ENCODE peak calls at places on chromosomes 2 and 18, in five cellular contexts. N is GM12865, X is tibial nerve, F is ovary, Q is A673. J is an unnamed sample.

GRCh38 chr18:13435596-13436333 is 217.2 kb downstream of the LDLRAD4 start:
- DNase-seq in N (no peak), X (no peak), F (no peak), Q (peak; percentile 74), J (no peak)

GRCh38 chr2:19158899-19159298 is 199.5 kb downstream of the OSR1 start:
- DNase-seq in N (no peak), X (no peak), F (no peak), Q (no peak), J (no peak)

GRCh38 chr18:75880913-75881504 is 453.5 kb upstream of the SMIM21 start:
- DNase-seq in N (no peak), X (no peak), F (no peak), Q (no peak), J (no peak)

GRCh38 chr2:190804182-190804795 is 76.3 kb upstream of the GLS start:
- DNase-seq in N (no peak), X (no peak), F (no peak), Q (peak; percentile 43), J (no peak)

GRCh38 chr2:216298719-216299118 is 73.6 kb downstream of the MARCHF4 start:
- DNase-seq in N (no peak), X (no peak), F (no peak), Q (no peak), J (no peak)

GRCh38 chr2:126855606-126856005 is 43.1 kb upstream of the TEX51 start:
- DNase-seq in N (no peak), X (no peak), F (no peak), Q (no peak), J (no peak)

GRCh38 chr2:206936456-206937222 is 2.7 kb upstream of the CPO start:
- DNase-seq in N (no peak), X (no peak), F (no peak), Q (no peak), J (no peak)

GRCh38 chr2:150472122-150472899 is 15.2 kb downstream of the RND3 start:
- DNase-seq in N (peak; percentile 35), X (peak; percentile 31), F (no peak), Q (peak; percentile 37), J (no peak)

GRCh38 chr2:225100269-225100668 is 58.0 kb upstream of the DOCK10 start:
- DNase-seq in N (no peak), X (no peak), F (no peak), Q (no peak), J (no peak)

GRCh38 chr2:199987586-199987985 is 32.2 kb downstream of the MAIP1 start:
- DNase-seq in N (no peak), X (no peak), F (no peak), Q (no peak), J (no peak)

GRCh38 chr2:75432761-75433361 is 127.9 kb downstream of the EVA1A start:
- DNase-seq in N (peak; percentile 93), X (no peak), F (no peak), Q (no peak), J (peak; percentile 61)

GRCh38 chr2:237482485-237482884 is 4.6 kb upstream of the MLPH start:
- DNase-seq in N (no peak), X (peak; percentile 87), F (peak; percentile 71), Q (no peak), J (no peak)

GRCh38 chr2:159243521-159243920 is 43.0 kb downstream of the WDSUB1 start:
- DNase-seq in N (no peak), X (no peak), F (no peak), Q (no peak), J (no peak)

DNA sequence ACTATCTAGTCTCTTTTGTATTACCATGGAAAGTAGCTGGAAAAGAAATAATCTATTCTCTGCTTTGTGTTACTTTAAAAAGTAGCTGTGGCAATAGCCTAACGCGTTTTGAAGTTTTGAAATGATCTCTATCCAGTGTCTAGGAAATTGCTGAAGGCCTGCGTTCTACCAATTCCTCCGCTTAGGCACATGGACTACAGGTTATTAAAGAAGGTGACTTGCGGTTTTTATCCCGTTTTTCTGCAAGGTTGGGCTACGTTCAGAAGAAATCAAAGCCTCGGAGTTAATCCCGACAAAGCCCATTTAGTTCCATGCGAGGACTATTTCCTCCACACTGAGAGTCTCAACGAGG is 636 bp upstream of the UBXN4 start:
- DNase-seq in N (no peak), X (no peak), F (no peak), Q (no peak), J (no peak)
- H3K4me3 ChIP-seq in N (no peak overlapping the region), X (no peak overlapping the region), F (no peak overlapping the region), Q (no peak overlapping the region), J (peak overlapping the region; percentile 90)

GRCh38 chr2:103785432-103785831 is 1023.6 kb downstream of the TMEM182 start:
- DNase-seq in N (no peak), X (no peak), F (no peak), Q (no peak), J (no peak)

GRCh38 chr2:103781401-103781800 is 1019.6 kb downstream of the TMEM182 start:
- DNase-seq in N (no peak), X (no peak), F (no peak), Q (no peak), J (no peak)

GRCh38 chr2:103788875-103789715 is 1027.3 kb downstream of the TMEM182 start:
- DNase-seq in N (no peak), X (no peak), F (no peak), Q (peak; percentile 85), J (no peak)

GRCh38 chr2:103788346-103788745 is 1026.5 kb downstream of the TMEM182 start:
- DNase-seq in N (no peak), X (no peak), F (no peak), Q (peak; percentile 22), J (no peak)

DNA sequence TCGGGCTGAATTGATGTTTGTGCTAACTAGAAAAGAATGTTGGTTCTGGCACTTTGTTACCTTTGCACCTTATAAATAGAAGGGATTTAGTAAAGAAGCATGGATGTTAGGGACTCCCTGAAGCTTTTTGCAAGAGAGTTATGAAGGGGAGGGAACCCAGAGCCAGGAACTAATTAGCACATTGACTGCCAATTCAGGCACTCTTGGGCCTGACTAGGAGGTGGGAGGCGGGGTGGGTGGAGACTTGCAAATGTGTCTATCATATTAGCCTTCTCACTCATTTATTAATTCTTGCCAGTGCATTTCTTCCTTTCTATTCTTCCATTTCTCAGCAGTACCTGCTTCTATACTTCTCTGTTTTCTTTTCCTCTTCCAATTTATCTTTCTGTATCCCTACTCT is 1022.4 kb downstream of the TMEM182 start:
- DNase-seq in N (no peak), X (no peak), F (no peak), Q (no peak), J (no peak)
- H3K4me3 ChIP-seq in N (no peak overlapping the region), X (no peak overlapping the region), F (no peak overlapping the region), Q (no peak overlapping the region), J (no peak overlapping the region)

DNA sequence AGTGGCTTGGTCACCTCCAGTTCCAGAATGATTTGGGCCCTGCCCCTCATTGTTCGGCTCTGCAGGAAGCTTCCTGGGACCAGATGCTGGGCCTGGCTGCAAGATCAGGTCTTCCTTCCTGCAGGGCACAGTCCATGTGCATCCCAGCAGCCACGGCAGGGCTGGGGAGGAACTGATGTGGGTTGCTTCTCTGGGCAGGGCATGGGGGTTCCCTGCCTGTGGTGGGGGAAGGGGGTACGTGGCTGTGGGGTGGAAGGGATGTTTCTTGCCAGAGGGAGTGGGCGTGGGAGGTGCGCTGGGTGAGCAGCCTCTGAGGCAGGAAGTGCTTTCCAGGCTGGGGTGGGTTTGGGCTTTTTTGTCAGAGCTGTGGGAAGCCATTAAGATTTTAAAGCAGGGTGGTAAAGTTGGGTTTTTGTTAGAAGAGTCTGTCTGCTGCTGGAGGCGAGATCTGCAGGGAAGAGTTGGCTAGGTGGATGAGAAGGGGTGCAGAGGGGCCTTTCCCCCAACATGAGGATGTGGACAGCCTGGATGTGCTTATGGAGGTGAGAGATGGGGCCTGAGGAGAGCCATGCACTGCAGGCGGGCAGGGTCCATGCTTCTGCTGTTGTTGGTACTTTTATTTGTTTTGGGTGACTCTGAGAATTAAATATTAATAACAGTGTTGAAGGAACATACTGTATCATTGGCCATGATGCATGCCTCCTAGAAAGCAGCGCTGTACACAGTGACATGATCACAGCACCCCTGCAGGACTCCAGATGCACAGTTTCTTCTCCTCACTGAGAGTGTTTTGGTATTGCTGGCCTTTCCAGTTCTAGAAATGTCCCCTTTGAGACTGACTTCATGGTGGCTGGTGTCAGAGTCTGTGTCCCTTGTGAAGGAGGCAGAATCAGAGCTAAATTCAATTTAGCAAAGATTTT is 45.3 kb downstream of the DGKD start:
- DNase-seq in N (no peak), X (no peak), F (no peak), Q (peak; percentile 35), J (no peak)
- H3K4me3 ChIP-seq in N (no peak overlapping the region), X (no peak overlapping the region), F (no peak overlapping the region), Q (no peak overlapping the region), J (no peak overlapping the region)

DNA sequence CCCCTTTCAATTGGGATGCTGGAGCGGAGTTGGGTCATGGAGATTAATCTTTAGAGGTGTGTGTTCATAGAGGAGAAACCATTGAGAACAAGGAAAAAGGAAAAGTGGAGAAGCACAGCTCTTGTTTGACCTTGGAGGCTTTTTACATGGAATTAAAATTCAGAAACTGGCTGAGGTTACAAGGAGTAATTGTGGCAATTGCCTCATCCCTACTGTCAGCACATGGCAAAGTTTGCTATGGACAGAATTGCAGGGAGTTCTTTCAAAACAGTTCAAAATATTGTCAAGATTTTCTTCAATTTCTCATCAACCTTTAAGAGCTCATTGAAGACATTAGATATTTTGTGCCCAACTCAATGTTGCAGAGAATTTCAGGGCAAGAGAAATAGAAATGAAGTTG is 232.7 kb downstream of the SLC8A1 start:
- DNase-seq in N (no peak), X (no peak), F (no peak), Q (no peak), J (no peak)
- H3K4me3 ChIP-seq in N (no peak overlapping the region), X (no peak overlapping the region), F (no peak overlapping the region), Q (no peak overlapping the region), J (no peak overlapping the region)

J was measured in upper lobe of left lung.